ENCODE peak calls at places on chromosomes 7 and 10, in six cellular contexts. E, P, Z, L, M and H are unnamed samples.

GRCh38 chr7:127629268-127629854 is 11.4 kb upstream of the PAX4 start:
- DNase-seq in L (no peak), M (peak), E (no peak), P (peak), Z (peak), H (peak)

GRCh38 chr10:42942279-42942932 is 134.5 kb upstream of the RET start:
- DNase-seq in P (no peak), Z (no peak), L (no peak), M (no peak), E (no peak), H (no peak)

GRCh38 chr10:63976538-63976937 is 455.3 kb downstream of the REEP3 start:
- DNase-seq in P (peak), M (peak), Z (peak), E (no peak), L (peak), H (peak)

GRCh38 chr10:122852261-122852660 is 6.6 kb upstream of the CUZD1 start:
- DNase-seq in P (no peak), M (no peak), Z (no peak), E (no peak), L (peak), H (no peak)

GRCh38 chr7:3408814-3409595 is 108.0 kb downstream of the SDK1 start:
- DNase-seq in Z (no peak), P (no peak), M (no peak), E (no peak), L (no peak), H (no peak)

GRCh38 chr10:17783751-17784150 is 25.4 kb upstream of the MRC1 start:
- DNase-seq in P (no peak), Z (no peak), E (no peak), M (no peak), L (no peak), H (no peak)

GRCh38 chr7:98395951-98396350 is 4.9 kb downstream of the BAIAP2L1 start:
- DNase-seq in E (no peak), P (no peak), Z (no peak), L (no peak), M (no peak), H (no peak)

GRCh38 chr7:121019018-121019417 is 30.5 kb downstream of the CPED1 start:
- DNase-seq in P (no peak), L (no peak), Z (no peak), M (no peak), E (no peak), H (peak)

GRCh38 chr10:117476281-117476680 is 66.3 kb upstream of the EMX2 start:
- DNase-seq in P (no peak), M (no peak), L (no peak), Z (no peak), E (no peak), H (no peak)

GRCh38 chr7:152128252-152128651 is 102.8 kb downstream of the GALNT11 start:
- DNase-seq in P (no peak), M (no peak), E (no peak), Z (no peak), L (no peak), H (no peak)

GRCh38 chr7:157177333-157177993 is 38.7 kb downstream of the UBE3C start:
- DNase-seq in Z (no peak), L (no peak), M (no peak), E (no peak), P (no peak), H (no peak)

GRCh38 chr7:434891-435486 is 84.7 kb downstream of the PDGFA start:
- DNase-seq in P (no peak), Z (peak), E (no peak), L (peak), M (no peak), H (no peak)

GRCh38 chr7:102140952-102141370 is 145.7 kb upstream of the SH2B2 start:
- DNase-seq in L (no peak), P (no peak), M (no peak), E (peak), Z (no peak), H (peak)

GRCh38 chr7:131293018-131293417 is 34.7 kb upstream of the MKLN1 start:
- DNase-seq in M (no peak), E (no peak), P (no peak), L (no peak), Z (no peak), H (no peak)

GRCh38 chr7:18978108-18978495 is 139.3 kb downstream of the TWIST1 start:
- DNase-seq in M (no peak), P (peak), Z (no peak), E (no peak), L (peak), H (no peak)

GRCh38 chr7:92028226-92028625 is 87.6 kb downstream of the AKAP9 start:
- DNase-seq in M (no peak), L (no peak), Z (no peak), E (no peak), P (no peak), H (no peak)

GRCh38 chr10:83555264-83555663 is 584.0 kb upstream of the GHITM start:
- DNase-seq in L (no peak), P (no peak), M (no peak), Z (no peak), E (peak), H (no peak)

GRCh38 chr7:28745351-28745750 is 212.8 kb downstream of the TRIL start:
- DNase-seq in M (no peak), L (no peak), Z (no peak), P (no peak), E (no peak), H (no peak)

GRCh38 chr10:107915277-107915634 is 750.8 kb upstream of the SORCS1 start:
- DNase-seq in M (no peak), P (peak), E (no peak), L (no peak), Z (peak), H (no peak)

GRCh38 chr10:48976208-48976607 is 36.6 kb upstream of the LRRC18 start:
- DNase-seq in L (no peak), Z (peak), P (peak), E (no peak), M (peak), H (peak)

GRCh38 chr10:123579675-123580074 is 86.5 kb upstream of the GPR26 start:
- DNase-seq in P (no peak), M (no peak), E (no peak), Z (no peak), L (no peak), H (no peak)

GRCh38 chr7:120729300-120729699 is 128.6 kb downstream of the TSPAN12 start:
- DNase-seq in P (no peak), L (no peak), E (no peak), M (no peak), Z (no peak), H (no peak)

GRCh38 chr7:101986335-101986734 is 168.9 kb downstream of the CUX1 start:
- DNase-seq in P (no peak), Z (no peak), M (no peak), E (no peak), L (no peak), H (no peak)

DNA sequence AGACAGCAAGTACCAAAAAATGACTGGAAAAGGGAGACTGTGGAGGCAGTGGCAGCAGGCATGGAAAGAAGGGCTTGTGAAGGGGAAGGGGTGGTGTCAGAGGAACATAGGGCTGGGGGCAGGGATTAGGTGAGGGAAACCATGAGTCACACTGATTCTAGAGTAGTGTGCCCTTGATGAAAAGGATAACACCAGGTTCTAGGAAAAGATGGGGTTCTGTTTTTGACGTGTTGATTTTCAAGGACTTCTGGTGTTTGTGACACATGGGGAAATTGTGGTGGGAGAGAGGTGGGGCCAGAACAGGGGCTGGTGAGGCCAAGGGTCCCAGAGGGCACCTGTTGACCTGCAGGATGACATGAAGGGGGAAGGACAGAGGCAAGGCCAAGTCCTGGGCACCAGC is 57.1 kb downstream of the FIGNL1 start:
- DNase-seq in M (peak), Z (no peak), E (no peak), P (no peak), L (no peak), H (no peak)
- TF ChIP-seq MYC in M (no peak), Z (no peak), E (no peak), P (no peak), L (no peak), H (no peak)

DNA sequence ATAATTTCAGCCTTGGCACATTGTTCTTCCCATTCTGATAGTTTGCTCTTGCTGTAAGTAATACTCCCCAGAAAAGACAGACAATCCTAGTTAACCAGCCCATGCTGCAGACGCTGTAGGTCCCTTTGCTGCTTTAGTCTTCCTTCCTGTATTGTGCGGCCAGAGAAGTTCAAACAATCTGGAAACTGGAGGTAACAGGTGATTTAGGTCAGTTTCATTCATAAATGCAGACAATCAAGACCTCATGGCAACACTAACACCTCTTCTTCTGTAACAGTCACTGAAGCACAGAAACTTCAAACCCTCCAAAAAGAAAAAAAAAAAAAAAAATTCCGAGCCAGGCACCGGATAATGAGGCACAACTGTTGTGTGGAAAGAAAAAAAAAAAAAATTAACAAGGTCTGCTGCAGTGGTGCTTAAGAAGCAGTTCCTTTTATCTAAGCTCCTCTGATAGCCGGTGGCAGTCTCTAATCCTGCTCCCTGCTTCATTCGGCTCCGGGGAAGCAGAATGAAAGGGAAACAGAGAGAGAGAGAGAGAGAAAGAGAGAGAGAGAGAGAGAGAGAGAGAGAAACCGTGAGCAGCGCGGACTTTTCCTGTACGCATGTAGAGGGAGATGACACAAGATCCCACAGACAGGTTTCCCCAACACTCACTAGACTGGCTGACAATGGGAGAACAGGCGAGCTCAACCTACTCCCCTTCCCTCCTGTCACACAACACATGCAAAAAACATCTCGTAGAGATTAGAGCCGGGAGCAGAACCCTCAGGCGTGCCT is at the start of gene SEMA3A:
- DNase-seq in Z (peak), M (no peak), E (no peak), L (peak), P (peak), H (peak)
- TF ChIP-seq POLR2A in Z (no peak), M (no peak), E (no peak), L (no peak), P (no peak), H (no peak)

DNA sequence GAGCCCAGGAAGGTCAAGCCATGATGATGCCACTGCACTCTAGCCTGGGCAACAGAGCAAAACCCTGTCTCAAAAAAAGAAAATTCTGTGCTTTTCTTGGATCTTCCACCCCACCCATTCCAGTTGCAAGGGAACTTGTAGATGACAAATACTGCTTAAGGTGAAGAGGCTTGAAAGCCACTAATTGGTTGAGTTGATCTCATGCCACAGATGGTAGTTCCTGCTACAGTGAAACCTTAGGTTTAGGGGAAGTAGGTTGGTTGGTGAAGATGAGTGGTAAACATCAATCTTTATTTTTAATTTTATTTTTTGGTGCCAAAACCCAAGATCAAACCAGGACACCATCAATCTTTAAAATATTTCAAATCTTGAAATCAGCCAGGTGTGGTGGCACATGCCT is 2.9 kb upstream of the GDI2 start:
- DNase-seq in Z (no peak), E (peak), M (no peak), L (no peak), P (no peak), H (peak)
- TF ChIP-seq MAX in Z (no peak), E (no peak), M (no peak), L (no peak), P (no peak), H (no peak)

DNA sequence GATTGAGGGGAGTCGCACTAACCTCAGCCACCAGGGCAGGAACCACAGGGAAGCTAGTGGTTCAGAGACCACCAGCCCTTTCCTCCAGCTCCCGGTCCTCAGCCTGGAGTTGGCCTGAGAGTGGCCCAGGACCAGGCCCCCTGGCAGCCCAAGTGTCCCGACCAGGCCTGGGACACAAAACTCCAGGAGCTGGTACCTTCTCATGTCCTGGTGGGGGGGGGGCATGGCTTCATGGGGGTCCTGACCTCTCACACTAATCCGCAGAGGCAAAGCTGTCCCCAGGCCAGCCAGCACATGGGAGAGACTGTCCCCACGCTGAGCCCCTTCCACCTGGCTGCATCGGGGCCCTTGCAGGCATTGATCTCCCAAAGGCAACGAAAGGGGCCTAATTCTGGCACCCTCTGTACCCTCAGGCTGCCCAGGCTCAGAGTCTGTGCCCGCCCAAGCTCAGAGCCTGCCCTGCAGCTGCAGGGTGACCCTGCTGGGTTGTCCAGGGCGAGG is 28.2 kb downstream of the GPRIN2 start:
- DNase-seq in P (no peak), M (no peak), Z (no peak), E (no peak), L (no peak), H (no peak)
- TF ChIP-seq MYC in P (no peak), M (no peak), Z (no peak), E (no peak), L (no peak), H (no peak)

DNA sequence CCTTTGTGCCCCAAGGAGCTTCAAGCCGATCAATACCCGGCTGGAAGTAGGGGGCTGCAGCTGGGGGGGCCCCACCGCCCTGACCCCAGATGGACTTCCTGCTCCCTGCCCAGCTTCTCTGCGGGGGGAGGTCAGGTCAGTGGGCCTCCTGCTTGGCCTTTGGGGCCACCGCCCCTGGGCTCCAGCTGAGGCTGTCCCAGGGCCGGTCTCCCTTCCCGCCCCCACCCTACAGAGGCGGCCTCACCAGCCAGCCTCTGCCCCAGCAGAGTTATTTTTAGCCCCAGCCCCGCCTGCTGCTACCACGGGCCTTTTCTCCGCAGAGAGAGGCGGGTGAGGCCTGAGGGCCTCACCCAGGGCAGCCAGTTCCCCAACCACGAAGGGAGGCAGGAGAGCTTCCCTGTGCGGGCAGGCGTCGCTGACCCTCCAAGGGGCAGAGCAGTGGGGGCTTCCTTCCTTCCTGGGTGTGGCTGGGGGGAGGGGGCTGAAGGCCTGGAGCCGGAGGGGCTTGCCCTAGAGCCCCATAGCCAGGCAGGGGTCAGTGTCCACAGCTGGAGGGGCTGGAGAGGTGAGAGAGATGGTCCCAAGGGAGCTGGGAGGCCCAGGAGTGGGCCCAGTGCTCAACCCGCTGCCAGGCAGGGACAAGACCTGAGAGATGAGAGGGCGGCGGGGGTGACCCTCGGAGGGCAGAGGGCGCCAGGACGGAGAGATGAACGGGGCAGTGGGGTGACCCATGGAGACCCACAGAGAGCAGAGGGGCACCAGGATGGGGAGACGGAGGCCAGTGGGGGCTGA is 24.6 kb downstream of the PWWP2B start:
- DNase-seq in P (peak), Z (peak), E (no peak), M (peak), L (no peak), H (peak)
- TF ChIP-seq POLR2A in P (peak), Z (no peak), E (peak), M (no peak), L (no peak), H (no peak)

GRCh38 chr10:130409931-130410330 is 273.7 kb downstream of the GLRX3 start:
- DNase-seq in Z (no peak), M (no peak), P (no peak), L (no peak), E (no peak), H (no peak)
- TF ChIP-seq MAX in Z (no peak), M (no peak), P (no peak), L (no peak), E (no peak), H (no peak)

GRCh38 chr10:29861811-29862505 is 197.4 kb downstream of the JCAD start:
- DNase-seq in P (no peak), Z (no peak), M (no peak), L (peak), E (no peak), H (no peak)
- TF ChIP-seq MYC in P (no peak), Z (no peak), M (no peak), L (no peak), E (no peak), H (no peak)

DNA sequence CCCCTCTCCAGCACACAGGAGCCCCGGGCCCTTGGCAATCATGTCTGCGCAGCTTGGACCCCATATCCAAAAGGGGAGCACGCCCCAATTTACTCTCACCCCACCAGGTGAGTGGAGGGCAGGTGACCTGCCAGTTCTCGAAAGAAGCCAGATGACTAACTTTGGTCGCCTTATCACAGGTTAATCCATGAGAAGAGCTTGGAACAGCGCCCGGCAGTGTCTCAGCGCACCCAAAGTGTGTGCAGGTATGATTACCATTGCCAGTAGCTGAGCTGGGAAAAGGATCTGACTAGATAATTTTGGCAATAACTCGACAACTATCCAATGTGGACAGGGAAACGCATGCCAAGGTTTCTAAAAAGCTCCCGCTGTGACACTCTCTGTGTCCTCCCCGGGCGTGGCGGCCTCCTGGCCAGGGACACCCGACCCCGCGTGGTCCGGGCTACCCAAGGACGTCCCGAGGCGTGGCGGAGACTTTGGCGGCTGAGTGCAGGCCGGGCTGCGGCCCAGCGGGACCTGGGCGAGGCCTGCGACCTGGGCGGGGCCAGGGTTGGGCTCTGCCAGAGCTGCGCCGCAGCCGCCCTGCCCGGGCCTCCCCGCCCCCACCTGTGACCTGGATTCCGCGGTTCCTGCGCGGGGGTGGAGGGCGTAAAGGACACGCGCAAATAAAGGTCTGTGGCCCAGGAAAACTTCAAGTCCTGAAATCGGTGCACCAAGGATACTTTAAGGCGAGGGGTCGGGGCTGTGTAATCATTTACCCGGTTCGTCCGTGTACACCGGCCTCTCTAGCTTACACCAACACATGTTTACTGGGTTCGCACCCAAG is 13.7 kb upstream of the WAPL start:
- DNase-seq in P (peak), M (peak), L (peak), E (no peak), Z (peak), H (no peak)
- TF ChIP-seq POLR2A in P (peak), M (peak), L (no peak), E (no peak), Z (no peak), H (no peak)

DNA sequence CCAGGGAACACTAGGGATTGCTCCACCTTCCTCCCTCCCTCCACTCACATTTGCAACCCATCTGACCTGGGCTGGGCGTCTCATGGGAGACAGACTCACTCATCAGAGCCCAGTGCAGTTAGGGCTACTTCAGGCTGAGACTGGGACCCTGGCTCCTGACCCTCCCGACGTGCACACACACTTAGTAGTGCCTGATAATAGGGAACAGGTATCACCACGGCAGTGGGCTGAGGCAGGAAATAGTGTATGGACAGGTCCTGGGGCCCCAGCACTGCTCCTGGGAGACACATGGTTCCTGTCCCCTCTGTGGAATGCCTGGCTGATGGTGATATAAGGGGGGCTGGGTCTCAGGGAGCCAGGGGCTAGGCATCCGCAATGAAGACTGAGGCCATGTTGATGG is 14.3 kb downstream of the AQP1 start:
- DNase-seq in M (no peak), P (no peak), E (no peak), Z (no peak), L (no peak), H (no peak)
- TF ChIP-seq MAX in M (no peak), P (no peak), E (no peak), Z (no peak), L (no peak), H (no peak)